ENCODE peak calls at places on chromosomes 5 and 9, in ten cellular contexts. W is NCI-H510A treated with DMSO at 0.1 percent for 48 hours; E is RKO; Z is activated naive CD8-positive, alpha-beta T cell treated with anti-CD3 and anti-CD28 coated beads, Interleukin-2, amount 50 U/mL, for 24 hours; D is GM19239; F is HEK293T; N is HT1080; G is pancreas; J is cerebellum; Q is effector memory CD4-positive, alpha-beta T cell. V is an unnamed sample.

GRCh38 chr5:136631176-136631575 is 265.8 kb upstream of the TRPC7 start:
- DNase-seq in W (no peak), E (no peak), Z (no peak), D (no peak), F (no peak), N (peak; percentile 50), G (no peak), J (no peak), Q (no peak), V (no peak)

GRCh38 chr5:60945760-60946253 is 802 bp downstream of the NDUFAF2 start:
- DNase-seq in W (peak; percentile 31), E (peak; percentile 73), Z (peak; percentile 39), D (no peak), F (peak; percentile 19), N (peak; percentile 45), G (peak; percentile 19), J (peak; percentile 13), Q (no peak), V (peak; percentile 62)

GRCh38 chr5:128551476-128551875 is 13.4 kb upstream of the FBN2 start:
- DNase-seq in W (no peak), E (no peak), Z (no peak), D (no peak), F (no peak), N (peak; percentile 64), G (no peak), J (no peak), Q (no peak), V (no peak)

GRCh38 chr5:135008556-135008955 is 25.5 kb downstream of the PITX1 start:
- DNase-seq in W (no peak), E (no peak), Z (no peak), D (no peak), F (no peak), N (no peak), G (no peak), J (no peak), Q (no peak), V (no peak)

GRCh38 chr9:132745911-132746709 is 75.8 kb downstream of the GTF3C4 start:
- DNase-seq in W (no peak), E (no peak), Z (no peak), D (no peak), F (no peak), N (no peak), G (no peak), J (no peak), Q (no peak), V (no peak)

GRCh38 chr9:106400950-106401349 is 462.0 kb upstream of the ZNF462 start:
- DNase-seq in W (no peak), E (no peak), Z (no peak), D (no peak), F (no peak), N (no peak), G (no peak), J (no peak), Q (no peak), V (no peak)

GRCh38 chr5:68821056-68821455 is 272.8 kb upstream of the SLC30A5 start:
- DNase-seq in W (no peak), E (no peak), Z (no peak), D (no peak), F (no peak), N (no peak), G (no peak), J (no peak), Q (no peak), V (no peak)

GRCh38 chr5:21672911-21673310 is 1180.2 kb downstream of the CDH12 start:
- DNase-seq in W (no peak), E (no peak), Z (no peak), D (no peak), F (no peak), N (no peak), G (no peak), J (no peak), Q (no peak), V (no peak)

GRCh38 chr9:113369583-113370140 is 7.1 kb downstream of the HDHD3 start:
- DNase-seq in W (no peak), E (no peak), Z (no peak), D (no peak), F (no peak), N (no peak), G (peak; percentile 80), J (no peak), Q (no peak), V (no peak)

GRCh38 chr5:151448038-151448985 is 909 bp downstream of the SLC36A1 start:
- DNase-seq in W (peak; percentile 15), E (peak; percentile 60), Z (peak; percentile 16), D (no peak), F (peak; percentile 14), N (peak; percentile 18), G (peak; percentile 31), J (no peak), Q (no peak), V (peak; percentile 65)

GRCh38 chr5:149177911-149178565 is 36.7 kb downstream of the ABLIM3 start:
- DNase-seq in W (peak; percentile 17), E (no peak), Z (no peak), D (no peak), F (no peak), N (no peak), G (no peak), J (peak; percentile 47), Q (no peak), V (no peak)

GRCh38 chr9:105415344-105415980 is 32.4 kb upstream of the FSD1L start:
- DNase-seq in W (peak; percentile 61), E (peak; percentile 55), Z (peak; percentile 61), D (peak; percentile 29), F (peak; percentile 69), N (peak; percentile 35), G (peak; percentile 58), J (peak; percentile 73), Q (peak; percentile 19), V (peak; percentile 87)

GRCh38 chr5:105905392-105905791 is 1765.3 kb downstream of the EFNA5 start:
- DNase-seq in W (no peak), E (no peak), Z (no peak), D (no peak), F (peak; percentile 6), N (no peak), G (no peak), J (no peak), Q (no peak), V (no peak)

GRCh38 chr9:88819471-88819870 is 171.8 kb upstream of the S1PR3 start:
- DNase-seq in W (no peak), E (no peak), Z (no peak), D (no peak), F (no peak), N (no peak), G (no peak), J (no peak), Q (no peak), V (no peak)

GRCh38 chr5:54659651-54660050 is 142.1 kb downstream of the SNX18 start:
- DNase-seq in W (no peak), E (no peak), Z (no peak), D (no peak), F (no peak), N (no peak), G (no peak), J (no peak), Q (no peak), V (no peak)

GRCh38 chr9:136151848-136152542 is 33.3 kb upstream of the TMEM250 start:
- DNase-seq in W (no peak), E (no peak), Z (no peak), D (no peak), F (no peak), N (no peak), G (no peak), J (no peak), Q (no peak), V (no peak)

GRCh38 chr5:112914584-112914983 is 7.4 kb downstream of the REEP5 start:
- DNase-seq in W (no peak), E (peak; percentile 38), Z (no peak), D (no peak), F (no peak), N (no peak), G (no peak), J (no peak), Q (no peak), V (no peak)

GRCh38 chr5:37723147-37723961 is 116.5 kb downstream of the GDNF start:
- DNase-seq in W (peak; percentile 11), E (no peak), Z (peak; percentile 24), D (no peak), F (peak; percentile 52), N (peak; percentile 77), G (no peak), J (no peak), Q (no peak), V (peak; percentile 60)

GRCh38 chr5:20694121-20694520 is 706.1 kb upstream of the CDH18 start:
- DNase-seq in W (no peak), E (no peak), Z (no peak), D (no peak), F (no peak), N (peak; percentile 32), G (no peak), J (no peak), Q (no peak), V (no peak)

GRCh38 chr5:566636-567309 is 42.5 kb upstream of the SLC9A3 start:
- DNase-seq in W (no peak), E (no peak), Z (no peak), D (no peak), F (no peak), N (no peak), G (no peak), J (no peak), Q (no peak), V (no peak)

GRCh38 chr5:78699565-78700143 is 51.1 kb upstream of the LHFPL2 start:
- DNase-seq in W (no peak), E (peak; percentile 93), Z (no peak), D (no peak), F (no peak), N (peak; percentile 100), G (no peak), J (no peak), Q (no peak), V (no peak)

GRCh38 chr5:89998505-89998904 is 411.1 kb downstream of the CETN3 start:
- DNase-seq in W (no peak), E (no peak), Z (no peak), D (no peak), F (no peak), N (no peak), G (no peak), J (no peak), Q (no peak), V (no peak)

GRCh38 chr9:23850242-23851023 is 24.4 kb upstream of the ELAVL2 start:
- DNase-seq in W (no peak), E (no peak), Z (no peak), D (no peak), F (peak; percentile 41), N (no peak), G (no peak), J (peak; percentile 20), Q (no peak), V (peak; percentile 87)

GRCh38 chr9:77764894-77765780 is 117.0 kb upstream of the GNA14 start:
- DNase-seq in W (peak; percentile 10), E (peak; percentile 60), Z (no peak), D (no peak), F (peak; percentile 13), N (peak; percentile 11), G (no peak), J (no peak), Q (no peak), V (peak; percentile 18)

V was measured in left kidney.